ENCODE peak calls at places on chromosomes 12 and 14, in six cellular contexts. Y is pancreas, U is brain microvascular endothelial cell, A is fibroblast of lung, S is GM23338, C is NB4. B is an unnamed sample.

GRCh38 chr14:53109028-53109687 is 44.0 kb downstream of the DDHD1 start:
- DNase-seq in Y (no peak), U (no peak), A (no peak), S (no peak), C (peak), B (no peak)

GRCh38 chr14:52551696-52552062 is 626 bp downstream of the TXNDC16 start:
- DNase-seq in Y (no peak), U (peak), A (peak), S (no peak), C (peak), B (peak)

GRCh38 chr14:97539389-97539786 is 742.2 kb downstream of the VRK1 start:
- DNase-seq in Y (no peak), U (no peak), A (no peak), S (no peak), C (no peak), B (no peak)

GRCh38 chr14:79584679-79585078 is 626.6 kb downstream of the DIO2 start:
- DNase-seq in Y (no peak), U (peak), A (peak), S (no peak), C (no peak), B (peak)

GRCh38 chr12:121966959-121967358 is 48.6 kb downstream of the CFAP251 start:
- DNase-seq in Y (no peak), U (no peak), A (peak), S (no peak), C (no peak), B (no peak)

GRCh38 chr14:65304963-65305362 is 107.6 kb upstream of the FUT8 start:
- DNase-seq in Y (no peak), U (no peak), A (no peak), S (no peak), C (peak), B (no peak)

GRCh38 chr14:54653764-54654469 is 87.0 kb downstream of the SAMD4A start:
- DNase-seq in Y (no peak), U (peak), A (peak), S (no peak), C (no peak), B (peak)

GRCh38 chr14:24279301-24280186 is 8.1 kb upstream of the RABGGTA start:
- DNase-seq in Y (peak), U (no peak), A (no peak), S (no peak), C (peak), B (no peak)

GRCh38 chr14:101248840-101249675 is 312.2 kb upstream of the DIO3 start:
- DNase-seq in Y (no peak), U (no peak), A (no peak), S (no peak), C (no peak), B (no peak)

GRCh38 chr12:82757059-82757458 is 70.4 kb downstream of the TMTC2 start:
- DNase-seq in Y (no peak), U (no peak), A (no peak), S (no peak), C (no peak), B (no peak)

GRCh38 chr14:38186217-38186616 is 21.5 kb upstream of the SSTR1 start:
- DNase-seq in Y (no peak), U (no peak), A (no peak), S (no peak), C (no peak), B (no peak)

GRCh38 chr12:9221476-9221875 is 13.3 kb upstream of the PZP start:
- DNase-seq in Y (no peak), U (no peak), A (peak), S (no peak), C (no peak), B (no peak)

GRCh38 chr14:79871164-79871563 is 340.1 kb downstream of the DIO2 start:
- DNase-seq in Y (no peak), U (no peak), A (no peak), S (no peak), C (no peak), B (no peak)

GRCh38 chr12:72273499-72273837 is 1.3 kb downstream of the TRHDE start:
- DNase-seq in Y (peak), U (no peak), A (no peak), S (peak), C (no peak), B (no peak)

GRCh38 chr14:68140111-68140741 is 320.6 kb downstream of the RAD51B start:
- DNase-seq in Y (no peak), U (peak), A (peak), S (peak), C (no peak), B (peak)

GRCh38 chr14:92978229-92979021 is 55.5 kb downstream of the CHGA start:
- DNase-seq in Y (no peak), U (no peak), A (no peak), S (no peak), C (no peak), B (no peak)

GRCh38 chr14:76780360-76780759 is 19.1 kb downstream of the VASH1 start:
- DNase-seq in Y (no peak), U (no peak), A (no peak), S (no peak), C (no peak), B (no peak)

GRCh38 chr14:61505815-61506809 is 184.7 kb downstream of the PRKCH start:
- DNase-seq in Y (no peak), U (no peak), A (peak), S (no peak), C (no peak), B (no peak)

GRCh38 chr12:481422-481821 is 21.7 kb downstream of the B4GALNT3 start:
- DNase-seq in Y (no peak), U (no peak), A (peak), S (no peak), C (peak), B (no peak)

GRCh38 chr12:8145754-8146415 is 10.9 kb upstream of the ZNF705A start:
- DNase-seq in Y (no peak), U (peak), A (peak), S (peak), C (no peak), B (peak)

GRCh38 chr14:98237939-98238338 is 1034.1 kb downstream of the BCL11B start:
- DNase-seq in Y (no peak), U (no peak), A (no peak), S (no peak), C (no peak), B (no peak)

GRCh38 chr12:19916193-19916498 is 452.2 kb upstream of the PDE3A start:
- DNase-seq in Y (no peak), U (no peak), A (no peak), S (no peak), C (no peak), B (no peak)

GRCh38 chr14:59481407-59482119 is 2.6 kb downstream of the L3HYPDH start:
- DNase-seq in Y (no peak), U (no peak), A (peak), S (no peak), C (no peak), B (peak)

GRCh38 chr12:56778756-56779155 is 15.6 kb downstream of the HSD17B6 start:
- DNase-seq in Y (no peak), U (no peak), A (no peak), S (no peak), C (no peak), B (no peak)

GRCh38 chr12:16437926-16438325 is 90.5 kb downstream of the MGST1 start:
- DNase-seq in Y (no peak), U (no peak), A (no peak), S (no peak), C (no peak), B (no peak)

GRCh38 chr12:88243886-88244491 is 101.9 kb downstream of the TMTC3 start:
- DNase-seq in Y (no peak), U (no peak), A (peak), S (peak), C (no peak), B (peak)

GRCh38 chr12:66662729-66663128 is 16.1 kb downstream of the GRIP1 start:
- DNase-seq in Y (no peak), U (peak), A (peak), S (no peak), C (no peak), B (peak)

GRCh38 chr12:121713257-121714155 is 954 bp downstream of the TMEM120B start:
- DNase-seq in Y (no peak), U (no peak), A (peak), S (peak), C (peak), B (no peak)

GRCh38 chr14:74867673-74868072 is 8.3 kb downstream of the PROX2 start:
- DNase-seq in Y (no peak), U (no peak), A (no peak), S (no peak), C (no peak), B (peak)

GRCh38 chr12:112837629-112838191 is 46.2 kb downstream of the RPH3A start:
- DNase-seq in Y (no peak), U (peak), A (peak), S (no peak), C (peak), B (peak)

GRCh38 chr12:53205747-53206146 is 1.3 kb downstream of the ITGB7 start:
- DNase-seq in Y (no peak), U (peak), A (peak), S (no peak), C (peak), B (peak)

GRCh38 chr14:29709490-29709889 is 218.2 kb downstream of the PRKD1 start:
- DNase-seq in Y (no peak), U (no peak), A (peak), S (no peak), C (no peak), B (peak)

GRCh38 chr12:123089631-123090353 is 61.1 kb downstream of the PITPNM2 start:
- DNase-seq in Y (no peak), U (peak), A (peak), S (no peak), C (peak), B (peak)

GRCh38 chr12:19894803-19895202 is 455.5 kb downstream of the AEBP2 start:
- DNase-seq in Y (no peak), U (peak), A (no peak), S (no peak), C (no peak), B (no peak)

GRCh38 chr14:50395448-50395847 is 1.2 kb downstream of the CDKL1 start:
- DNase-seq in Y (no peak), U (no peak), A (no peak), S (no peak), C (no peak), B (no peak)
- H3K4me3 ChIP-seq in Y (peak), U (peak), A (peak), S (peak), C (peak), B (peak)

GRCh38 chr12:51386361-51386760 is 4.8 kb downstream of the GALNT6 start:
- DNase-seq in Y (no peak), U (no peak), A (no peak), S (no peak), C (no peak), B (no peak)

GRCh38 chr12:51382173-51382572 is 9.0 kb downstream of the GALNT6 start:
- DNase-seq in Y (no peak), U (no peak), A (no peak), S (no peak), C (no peak), B (no peak)

GRCh38 chr12:51381226-51382079 is 9.8 kb downstream of the GALNT6 start:
- DNase-seq in Y (no peak), U (no peak), A (peak), S (no peak), C (no peak), B (peak)

GRCh38 chr12:51379571-51379970 is 11.6 kb downstream of the GALNT6 start:
- DNase-seq in Y (no peak), U (no peak), A (no peak), S (no peak), C (no peak), B (no peak)

DNA sequence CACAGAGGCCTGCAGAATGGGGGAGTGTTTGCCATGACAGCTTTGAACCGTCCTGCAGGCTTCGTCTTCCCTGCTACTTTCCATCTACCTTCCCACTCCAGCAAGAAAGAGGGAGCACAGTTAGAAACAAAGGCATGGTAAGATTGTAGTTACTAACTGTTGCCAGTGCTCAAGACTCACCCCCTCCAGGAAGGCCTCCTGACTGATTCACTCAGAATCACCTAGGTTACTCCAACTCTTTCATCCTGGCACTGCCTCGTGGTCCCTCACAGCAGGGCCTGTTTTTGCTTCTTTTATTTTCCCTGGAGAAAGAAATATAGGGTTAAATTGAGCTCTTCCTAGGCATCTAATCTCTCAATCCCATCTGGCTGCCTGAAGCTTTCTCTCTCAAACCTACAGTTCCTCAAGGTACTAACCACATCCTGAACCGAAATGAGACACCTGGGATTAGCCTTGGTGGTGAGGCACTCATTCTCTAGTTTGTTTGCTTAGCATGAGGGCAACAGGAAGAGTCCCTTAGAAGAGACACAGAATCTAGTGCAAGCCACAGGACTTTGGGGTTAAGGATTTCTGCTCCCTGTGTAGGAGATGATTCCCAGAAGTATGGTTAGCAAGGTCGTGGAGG is 7.8 kb downstream of the GALNT6 start:
- DNase-seq in Y (no peak), U (no peak), A (no peak), S (no peak), C (peak), B (no peak)
- H3K4me3 ChIP-seq in Y (no peak), U (no peak), A (no peak), S (no peak), C (no peak), B (no peak)

GRCh38 chr12:62910549-62911169 is 24.3 kb downstream of the PPM1H start:
- DNase-seq in Y (no peak), U (no peak), A (no peak), S (no peak), C (no peak), B (no peak)
- H3K4me3 ChIP-seq in Y (no peak), U (no peak), A (no peak), S (no peak), C (no peak), B (no peak)

DNA sequence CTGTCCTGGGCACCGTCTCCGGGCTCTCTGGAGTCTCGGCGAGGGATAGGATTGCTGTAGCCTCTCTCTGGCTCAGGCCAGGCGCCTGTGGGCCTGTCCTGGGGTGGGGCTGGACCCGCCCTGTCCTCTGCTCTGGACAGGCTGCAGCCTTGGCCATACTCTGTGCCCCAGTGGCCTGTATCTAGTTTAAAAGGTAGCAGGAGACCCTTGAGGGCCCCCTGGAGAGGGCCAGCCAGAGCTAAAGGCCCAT is 1.8 kb downstream of the KIF26A start:
- DNase-seq in Y (peak), U (no peak), A (no peak), S (no peak), C (no peak), B (no peak)
- H3K4me3 ChIP-seq in Y (peak), U (no peak), A (no peak), S (peak), C (no peak), B (peak)

GRCh38 chr12:25843976-25844375 is 114.5 kb upstream of the RASSF8 start:
- DNase-seq in Y (no peak), U (no peak), A (no peak), S (no peak), C (no peak), B (no peak)
- H3K4me3 ChIP-seq in Y (no peak), U (no peak), A (no peak), S (no peak), C (no peak), B (no peak)